ENCODE peak calls at places on chromosomes 2 and 18, in seven cellular contexts. One of them, this sample, is unnamed.

GRCh38 chr2:73232471-73233153 is 427 bp downstream of the PRADC1 start:
- DNase-seq in naive thymus-derived CD8-positive, alpha-beta T cell: no peak
- DNase-seq in spleen: no peak
- DNase-seq in H54: no peak
- DNase-seq in GM13976: no peak
- DNase-seq in EH: peak
- DNase-seq in KBM-7: peak
- DNase-seq in this sample: peak

GRCh38 chr2:199757466-199757865 is 93.5 kb downstream of the FTCDNL1 start:
- DNase-seq in naive thymus-derived CD8-positive, alpha-beta T cell: no peak
- DNase-seq in spleen: no peak
- DNase-seq in H54: no peak
- DNase-seq in GM13976: no peak
- DNase-seq in EH: peak
- DNase-seq in KBM-7: no peak
- DNase-seq in this sample: no peak

GRCh38 chr18:1884623-1885022 is 686.7 kb downstream of the METTL4 start:
- DNase-seq in naive thymus-derived CD8-positive, alpha-beta T cell: no peak
- DNase-seq in spleen: no peak
- DNase-seq in H54: no peak
- DNase-seq in GM13976: no peak
- DNase-seq in EH: no peak
- DNase-seq in KBM-7: no peak
- DNase-seq in this sample: no peak

GRCh38 chr2:75276093-75277055 is 77.1 kb upstream of the TACR1 start:
- DNase-seq in naive thymus-derived CD8-positive, alpha-beta T cell: no peak
- DNase-seq in spleen: no peak
- DNase-seq in H54: peak
- DNase-seq in GM13976: no peak
- DNase-seq in EH: peak
- DNase-seq in KBM-7: no peak
- DNase-seq in this sample: no peak

GRCh38 chr18:3319894-3320438 is 58.0 kb downstream of the MYL12B start:
- DNase-seq in naive thymus-derived CD8-positive, alpha-beta T cell: no peak
- DNase-seq in spleen: no peak
- DNase-seq in H54: no peak
- DNase-seq in GM13976: no peak
- DNase-seq in EH: no peak
- DNase-seq in KBM-7: no peak
- DNase-seq in this sample: no peak

GRCh38 chr2:134359367-134360081 is 105.7 kb downstream of the MGAT5 start:
- DNase-seq in naive thymus-derived CD8-positive, alpha-beta T cell: no peak
- DNase-seq in spleen: no peak
- DNase-seq in H54: no peak
- DNase-seq in GM13976: no peak
- DNase-seq in EH: no peak
- DNase-seq in KBM-7: no peak
- DNase-seq in this sample: no peak

GRCh38 chr2:45469314-45470099 is 141.6 kb downstream of the SRBD1 start:
- DNase-seq in naive thymus-derived CD8-positive, alpha-beta T cell: no peak
- DNase-seq in spleen: no peak
- DNase-seq in H54: no peak
- DNase-seq in GM13976: no peak
- DNase-seq in EH: no peak
- DNase-seq in KBM-7: no peak
- DNase-seq in this sample: no peak

GRCh38 chr2:231425291-231425810 is 29.8 kb downstream of the B3GNT7 start:
- DNase-seq in naive thymus-derived CD8-positive, alpha-beta T cell: no peak
- DNase-seq in spleen: peak
- DNase-seq in H54: no peak
- DNase-seq in GM13976: no peak
- DNase-seq in EH: peak
- DNase-seq in KBM-7: no peak
- DNase-seq in this sample: no peak

GRCh38 chr2:42010743-42011298 is 37.0 kb upstream of the PKDCC start:
- DNase-seq in naive thymus-derived CD8-positive, alpha-beta T cell: no peak
- DNase-seq in spleen: no peak
- DNase-seq in H54: peak
- DNase-seq in GM13976: no peak
- DNase-seq in EH: peak
- DNase-seq in KBM-7: no peak
- DNase-seq in this sample: no peak

GRCh38 chr2:150045601-150046000 is 441.9 kb downstream of the RND3 start:
- DNase-seq in naive thymus-derived CD8-positive, alpha-beta T cell: no peak
- DNase-seq in spleen: no peak
- DNase-seq in H54: no peak
- DNase-seq in GM13976: no peak
- DNase-seq in EH: no peak
- DNase-seq in KBM-7: no peak
- DNase-seq in this sample: no peak

GRCh38 chr2:195656131-195656858 is 731 bp upstream of the SLC39A10 start:
- DNase-seq in naive thymus-derived CD8-positive, alpha-beta T cell: no peak
- DNase-seq in spleen: no peak
- DNase-seq in H54: no peak
- DNase-seq in GM13976: no peak
- DNase-seq in EH: no peak
- DNase-seq in KBM-7: no peak
- DNase-seq in this sample: no peak

GRCh38 chr2:82993631-82994030 is 1465.4 kb downstream of the SUCLG1 start:
- DNase-seq in naive thymus-derived CD8-positive, alpha-beta T cell: no peak
- DNase-seq in spleen: no peak
- DNase-seq in H54: no peak
- DNase-seq in GM13976: no peak
- DNase-seq in EH: peak
- DNase-seq in KBM-7: no peak
- DNase-seq in this sample: no peak

GRCh38 chr18:28110924-28111323 is 66.0 kb downstream of the CDH2 start:
- DNase-seq in naive thymus-derived CD8-positive, alpha-beta T cell: no peak
- DNase-seq in spleen: no peak
- DNase-seq in H54: no peak
- DNase-seq in GM13976: no peak
- DNase-seq in EH: no peak
- DNase-seq in KBM-7: no peak
- DNase-seq in this sample: no peak

GRCh38 chr2:240086563-240086962 is 33.2 kb upstream of the OR6B3 start:
- DNase-seq in naive thymus-derived CD8-positive, alpha-beta T cell: no peak
- DNase-seq in spleen: no peak
- DNase-seq in H54: no peak
- DNase-seq in GM13976: no peak
- DNase-seq in EH: no peak
- DNase-seq in KBM-7: no peak
- DNase-seq in this sample: no peak

GRCh38 chr18:48934708-48935432 is 15.9 kb downstream of the SMAD7 start:
- DNase-seq in naive thymus-derived CD8-positive, alpha-beta T cell: no peak
- DNase-seq in spleen: peak
- DNase-seq in H54: no peak
- DNase-seq in GM13976: peak
- DNase-seq in EH: peak
- DNase-seq in KBM-7: peak
- DNase-seq in this sample: no peak

GRCh38 chr18:26547302-26548143 is 830 bp downstream of the KCTD1 start:
- DNase-seq in naive thymus-derived CD8-positive, alpha-beta T cell: peak
- DNase-seq in spleen: peak
- DNase-seq in H54: no peak
- DNase-seq in GM13976: peak
- DNase-seq in EH: peak
- DNase-seq in KBM-7: no peak
- DNase-seq in this sample: peak

GRCh38 chr18:12287684-12288405 is 20.2 kb upstream of the TUBB6 start:
- DNase-seq in naive thymus-derived CD8-positive, alpha-beta T cell: no peak
- DNase-seq in spleen: peak
- DNase-seq in H54: peak
- DNase-seq in GM13976: no peak
- DNase-seq in EH: peak
- DNase-seq in KBM-7: no peak
- DNase-seq in this sample: no peak

This sample was measured in stimulated activated CD4-positive, alpha-beta T cell treated with anti-CD3 and anti-CD28 coated beads, Interleukin-15, amount 100 ng/mL, for 48 hours.